ENCODE peak calls at places on chromosomes 4 and X, in eight cellular contexts. One of them, this sample, is unnamed.

GRCh38 chrX:71251456-71251973 is 2.4 kb downstream of the ZMYM3 start:
- DNase-seq in NCI-H2029: no peak
- DNase-seq in substantia nigra: no peak
- DNase-seq in left ventricle myocardium inferior: no peak
- DNase-seq in NCI-H774: no peak
- DNase-seq in GM04503: no peak
- DNase-seq in cardiac septum: no peak
- DNase-seq in NCI-H2171 treated with DMSO at 0.1 percent for 48 hours: no peak
- DNase-seq in this sample: no peak

GRCh38 chr4:164572877-164573279 is 181.1 kb upstream of the SMIM31 start:
- DNase-seq in NCI-H2029: no peak
- DNase-seq in substantia nigra: no peak
- DNase-seq in left ventricle myocardium inferior: no peak
- DNase-seq in NCI-H774: no peak
- DNase-seq in GM04503: no peak
- DNase-seq in cardiac septum: no peak
- DNase-seq in NCI-H2171 treated with DMSO at 0.1 percent for 48 hours: no peak
- DNase-seq in this sample: no peak

GRCh38 chrX:45758319-45758718 is 557.6 kb upstream of the DIPK2B start:
- DNase-seq in NCI-H2029: no peak
- DNase-seq in substantia nigra: peak; percentile 9
- DNase-seq in left ventricle myocardium inferior: no peak
- DNase-seq in NCI-H774: no peak
- DNase-seq in GM04503: peak; percentile 81
- DNase-seq in cardiac septum: no peak
- DNase-seq in NCI-H2171 treated with DMSO at 0.1 percent for 48 hours: no peak
- DNase-seq in this sample: no peak

GRCh38 chr4:110046588-110047049 is 133.9 kb downstream of the EGF start:
- DNase-seq in NCI-H2029: no peak
- DNase-seq in substantia nigra: no peak
- DNase-seq in left ventricle myocardium inferior: no peak
- DNase-seq in NCI-H774: no peak
- DNase-seq in GM04503: no peak
- DNase-seq in cardiac septum: no peak
- DNase-seq in NCI-H2171 treated with DMSO at 0.1 percent for 48 hours: no peak
- DNase-seq in this sample: no peak

GRCh38 chr4:152684587-152684986 is 4.8 kb upstream of the TMEM154 start:
- DNase-seq in NCI-H2029: no peak
- DNase-seq in substantia nigra: no peak
- DNase-seq in left ventricle myocardium inferior: no peak
- DNase-seq in NCI-H774: no peak
- DNase-seq in GM04503: no peak
- DNase-seq in cardiac septum: no peak
- DNase-seq in NCI-H2171 treated with DMSO at 0.1 percent for 48 hours: no peak
- DNase-seq in this sample: no peak

GRCh38 chrX:86078650-86079049 is 31.3 kb upstream of the CHM start:
- DNase-seq in NCI-H2029: no peak
- DNase-seq in substantia nigra: no peak
- DNase-seq in left ventricle myocardium inferior: no peak
- DNase-seq in NCI-H774: no peak
- DNase-seq in GM04503: no peak
- DNase-seq in cardiac septum: no peak
- DNase-seq in NCI-H2171 treated with DMSO at 0.1 percent for 48 hours: no peak
- DNase-seq in this sample: no peak

GRCh38 chr4:82721819-82722423 is 76.7 kb downstream of the SCD5 start:
- DNase-seq in NCI-H2029: peak; percentile 11
- DNase-seq in substantia nigra: peak; percentile 25
- DNase-seq in left ventricle myocardium inferior: peak; percentile 39
- DNase-seq in NCI-H774: no peak
- DNase-seq in GM04503: no peak
- DNase-seq in cardiac septum: no peak
- DNase-seq in NCI-H2171 treated with DMSO at 0.1 percent for 48 hours: peak; percentile 9
- DNase-seq in this sample: peak; percentile 17

GRCh38 chr4:5018096-5018495 is 1.2 kb downstream of the CYTL1 start:
- DNase-seq in NCI-H2029: no peak
- DNase-seq in substantia nigra: no peak
- DNase-seq in left ventricle myocardium inferior: no peak
- DNase-seq in NCI-H774: no peak
- DNase-seq in GM04503: no peak
- DNase-seq in cardiac septum: no peak
- DNase-seq in NCI-H2171 treated with DMSO at 0.1 percent for 48 hours: no peak
- DNase-seq in this sample: no peak

GRCh38 chrX:48025561-48025960 is 18.8 kb downstream of the SPACA5 start:
- DNase-seq in NCI-H2029: peak; percentile 20
- DNase-seq in substantia nigra: peak; percentile 17
- DNase-seq in left ventricle myocardium inferior: no peak
- DNase-seq in NCI-H774: peak; percentile 39
- DNase-seq in GM04503: no peak
- DNase-seq in cardiac septum: no peak
- DNase-seq in NCI-H2171 treated with DMSO at 0.1 percent for 48 hours: peak; percentile 15
- DNase-seq in this sample: peak; percentile 60